ENCODE peak calls at places on chromosomes 3 and 15, in ten cellular contexts. C is fibroblast of lung, Z is AG04450, L is neural progenitor cell, K is GM12878, I is HL-60, N is foreskin fibroblast, D is PC-3, Q is epithelial cell of esophagus, T is thoracic aorta. A is an unnamed sample.

GRCh38 chr15:84598250-84598649 is 2.6 kb upstream of the ZSCAN2 start:
- DNase-seq in C (no peak), Z (no peak), L (peak; percentile 36), K (no peak), I (peak; percentile 64), N (no peak), D (no peak), Q (peak; percentile 21), T (no peak), A (no peak)

GRCh38 chr15:79779739-79780138 is 117.1 kb downstream of the MTHFS start:
- DNase-seq in C (no peak), Z (no peak), L (no peak), K (peak; percentile 34), I (no peak), N (no peak), D (no peak), Q (no peak), T (no peak), A (no peak)

GRCh38 chr15:69987492-69988482 is 109.9 kb downstream of the TLE3 start:
- DNase-seq in C (no peak), Z (no peak), L (no peak), K (no peak), I (no peak), N (peak; percentile 1), D (peak; percentile 85), Q (no peak), T (no peak), A (no peak)

GRCh38 chr3:83849331-83849730 is 1109.5 kb upstream of the CADM2 start:
- DNase-seq in C (no peak), Z (no peak), L (no peak), K (no peak), I (no peak), N (no peak), D (no peak), Q (peak; percentile 33), T (no peak), A (no peak)

GRCh38 chr3:116040152-116040551 is 405.1 kb downstream of the LSAMP start:
- DNase-seq in C (no peak), Z (no peak), L (no peak), K (no peak), I (no peak), N (no peak), D (no peak), Q (no peak), T (no peak), A (no peak)

GRCh38 chr15:81752149-81752942 is 293.5 kb downstream of the MEX3B start:
- DNase-seq in C (peak; percentile 63), Z (no peak), L (peak; percentile 41), K (no peak), I (no peak), N (peak; percentile 0), D (peak; percentile 11), Q (peak; percentile 76), T (no peak), A (no peak)

GRCh38 chr3:42911551-42911950 is 5.6 kb downstream of the ZNF662 start:
- DNase-seq in C (no peak), Z (no peak), L (no peak), K (no peak), I (no peak), N (no peak), D (no peak), Q (no peak), T (no peak), A (no peak)

GRCh38 chr15:93895976-93896770 is 335.2 kb upstream of the MCTP2 start:
- DNase-seq in C (no peak), Z (no peak), L (no peak), K (no peak), I (no peak), N (no peak), D (no peak), Q (peak; percentile 63), T (no peak), A (no peak)

GRCh38 chr3:27568393-27568792 is 84.2 kb upstream of the SLC4A7 start:
- DNase-seq in C (peak; percentile 62), Z (peak; percentile 45), L (no peak), K (no peak), I (no peak), N (peak; percentile 86), D (peak; percentile 87), Q (peak; percentile 91), T (peak; percentile 23), A (peak; percentile 82)

GRCh38 chr15:91855684-91856553 is 2.4 kb downstream of the SLCO3A1 start:
- DNase-seq in C (no peak), Z (no peak), L (peak; percentile 68), K (peak; percentile 33), I (no peak), N (no peak), D (peak; percentile 43), Q (peak; percentile 79), T (no peak), A (no peak)

GRCh38 chr3:56196700-56197099 is 271.6 kb downstream of the ERC2 start:
- DNase-seq in C (no peak), Z (no peak), L (no peak), K (no peak), I (no peak), N (no peak), D (no peak), Q (no peak), T (no peak), A (no peak)

GRCh38 chr3:8606666-8607065 is 37.9 kb downstream of the SSUH2 start:
- DNase-seq in C (no peak), Z (no peak), L (no peak), K (no peak), I (no peak), N (no peak), D (no peak), Q (no peak), T (no peak), A (no peak)

GRCh38 chr15:67730135-67730534 is 95.2 kb upstream of the SKOR1 start:
- DNase-seq in C (no peak), Z (no peak), L (no peak), K (no peak), I (no peak), N (no peak), D (no peak), Q (no peak), T (no peak), A (no peak)

GRCh38 chr15:75666823-75667501 is 19.2 kb downstream of the SNX33 start:
- DNase-seq in C (peak; percentile 95), Z (peak; percentile 91), L (no peak), K (no peak), I (no peak), N (peak; percentile 99), D (peak; percentile 90), Q (peak; percentile 100), T (peak; percentile 86), A (peak; percentile 97)

GRCh38 chr15:51375966-51376640 is 34.6 kb downstream of the GLDN start:
- DNase-seq in C (peak; percentile 52), Z (peak; percentile 18), L (no peak), K (no peak), I (no peak), N (peak; percentile 60), D (peak; percentile 76), Q (peak; percentile 84), T (no peak), A (no peak)

DNA sequence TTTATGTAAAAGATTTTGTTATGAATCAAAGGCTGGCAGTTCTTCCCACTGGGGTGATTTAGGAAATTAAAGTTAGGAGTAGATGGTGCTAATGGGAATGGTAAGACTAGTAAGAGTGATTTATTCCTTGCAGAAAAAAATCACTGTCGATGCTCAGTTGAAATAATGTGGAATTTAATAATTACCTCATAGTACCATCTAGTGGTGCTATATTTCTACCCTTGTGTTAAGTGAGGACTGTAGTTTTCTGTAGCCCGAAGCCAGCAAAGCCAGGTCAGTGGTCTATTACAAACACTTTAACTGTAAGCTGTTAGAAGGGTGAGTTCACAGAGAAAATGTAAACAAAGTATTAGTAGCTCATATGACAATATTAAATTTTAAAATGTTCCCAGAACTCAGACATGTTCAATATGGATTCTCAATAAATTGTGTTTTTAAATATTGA is 39.5 kb upstream of the GOLGA8J start:
- DNase-seq in C (peak; percentile 59), Z (no peak), L (no peak), K (no peak), I (no peak), N (no peak), D (peak; percentile 62), Q (peak; percentile 49), T (no peak), A (no peak)
- H3K4me3 ChIP-seq in C (no peak overlapping the region), Z (no peak overlapping the region), L (no peak overlapping the region), K (no peak overlapping the region), I (no peak overlapping the region), N (no peak overlapping the region), D (no peak overlapping the region), Q (no peak overlapping the region), T (no peak overlapping the region), A (no peak overlapping the region)

DNA sequence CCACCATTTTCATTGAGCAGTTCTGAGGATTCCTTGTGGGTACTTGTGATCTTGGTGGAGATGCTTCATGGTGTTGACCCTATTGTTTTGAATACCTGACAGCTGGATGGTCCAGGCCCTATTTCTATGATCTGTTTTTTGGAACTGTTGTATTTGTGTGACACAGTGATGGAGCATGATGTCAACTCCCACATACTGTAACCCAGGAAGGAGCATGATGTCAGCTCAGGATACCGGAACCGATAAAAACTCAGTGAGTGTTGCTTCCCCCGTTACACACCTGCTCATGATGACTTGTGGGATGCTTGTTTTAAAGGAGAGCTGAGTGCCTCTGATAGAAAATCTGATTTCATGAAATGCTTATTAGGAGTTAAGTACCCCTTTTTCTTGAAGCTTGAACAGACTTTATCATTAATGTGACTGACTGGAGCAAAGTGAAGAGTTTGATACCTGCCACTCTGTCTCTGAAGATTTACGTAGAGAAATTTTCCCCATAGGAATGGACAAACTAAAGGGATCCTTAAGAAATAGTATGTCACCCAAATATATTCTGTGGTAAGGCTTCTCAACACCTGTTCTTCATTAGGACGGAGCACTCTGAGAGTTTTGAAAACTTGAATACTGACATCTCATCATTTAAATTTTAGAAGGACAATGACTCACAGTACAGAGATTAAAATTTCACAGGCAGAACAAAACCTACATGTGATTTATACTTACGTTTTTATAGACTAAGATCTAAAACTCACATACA is 45.3 kb downstream of the ZBTB38 start:
- DNase-seq in C (no peak), Z (no peak), L (no peak), K (no peak), I (no peak), N (no peak), D (no peak), Q (no peak), T (no peak), A (no peak)
- TF ChIP-seq CTCF in C (no peak), Z (no peak), L (no peak), K (no peak), I (no peak), N (no peak), D (no peak), Q (no peak), T (no peak), A (no peak)

DNA sequence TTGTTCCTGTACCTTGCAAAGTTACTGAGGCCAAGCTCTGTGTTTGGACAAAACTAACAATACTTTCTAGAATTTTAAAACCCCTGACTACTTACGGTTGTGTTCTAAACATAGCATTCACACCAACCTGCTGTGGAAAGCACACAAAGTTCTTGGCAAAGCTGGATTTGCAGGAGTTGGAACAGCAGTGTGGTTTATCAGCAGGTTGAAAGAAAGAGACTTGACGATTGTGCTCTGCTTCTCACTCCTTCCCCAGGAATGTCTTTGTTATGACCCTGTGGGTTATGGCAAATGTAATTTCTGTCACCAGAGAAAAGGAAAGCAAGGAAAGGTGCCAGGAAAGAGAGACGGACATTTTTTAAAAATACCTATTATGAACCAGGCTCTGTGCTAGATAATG is 165.5 kb upstream of the TGFBR2 start:
- DNase-seq in C (no peak), Z (no peak), L (peak; percentile 10), K (no peak), I (no peak), N (no peak), D (no peak), Q (no peak), T (peak; percentile 20), A (no peak)
- H3K4me3 ChIP-seq in C (no peak overlapping the region), Z (no peak overlapping the region), L (no peak overlapping the region), K (no peak overlapping the region), I (no peak overlapping the region), N (no peak overlapping the region), D (no peak overlapping the region), Q (no peak overlapping the region), T (no peak overlapping the region), A (no peak overlapping the region)

GRCh38 chr15:89732451-89733172 is 18.4 kb downstream of the MESP1 start:
- DNase-seq in C (no peak), Z (no peak), L (no peak), K (no peak), I (no peak), N (no peak), D (no peak), Q (no peak), T (no peak), A (no peak)
- TF ChIP-seq CTCF in C (no peak), Z (no peak), L (peak; percentile 15), K (no peak), I (no peak), N (no peak), D (no peak), Q (no peak), T (no peak), A (no peak)